ENCODE peak calls at places on chromosomes 2 and 18, in nine cellular contexts. N is K562; S is kidney; R is breast epithelium; V is fibroblast of lung; H is heart left ventricle; Q is neural progenitor cell; T is naive thymus-derived CD4-positive, alpha-beta T cell; W is BE2C. E is an unnamed sample.

GRCh38 chr2:23020659-23021058 is 364.3 kb upstream of the KLHL29 start:
- DNase-seq in N (no peak), S (no peak), R (no peak), V (no peak), H (no peak), Q (no peak), T (no peak), W (no peak), E (no peak)

GRCh38 chr18:2302628-2303516 is 268.4 kb downstream of the METTL4 start:
- DNase-seq in N (peak), S (no peak), R (no peak), V (peak), H (no peak), Q (no peak), T (no peak), W (no peak), E (no peak)

GRCh38 chr18:32289480-32290075 is 99.7 kb downstream of the MEP1B start:
- DNase-seq in N (peak), S (no peak), R (no peak), V (peak), H (peak), Q (peak), T (no peak), W (peak), E (peak)

GRCh38 chr2:49240608-49241007 is 86.3 kb upstream of the FSHR start:
- DNase-seq in N (no peak), S (no peak), R (no peak), V (peak), H (no peak), Q (peak), T (no peak), W (no peak), E (no peak)

GRCh38 chr2:96505231-96505889 is at the start of gene NEURL3:
- DNase-seq in N (no peak), S (peak), R (peak), V (peak), H (no peak), Q (no peak), T (no peak), W (no peak), E (no peak)

GRCh38 chr2:188414869-188415753 is 123.4 kb downstream of the GULP1 start:
- DNase-seq in N (no peak), S (no peak), R (no peak), V (peak), H (no peak), Q (no peak), T (no peak), W (no peak), E (no peak)

GRCh38 chr2:159484537-159484936 is 131.8 kb downstream of the BAZ2B start:
- DNase-seq in N (no peak), S (no peak), R (no peak), V (no peak), H (no peak), Q (no peak), T (no peak), W (no peak), E (no peak)

GRCh38 chr18:31607384-31607783 is 15.7 kb downstream of the TTR start:
- DNase-seq in N (no peak), S (no peak), R (no peak), V (no peak), H (no peak), Q (no peak), T (no peak), W (no peak), E (no peak)

GRCh38 chr2:119184512-119184911 is 26.0 kb upstream of the C1QL2 start:
- DNase-seq in N (no peak), S (no peak), R (no peak), V (no peak), H (no peak), Q (no peak), T (no peak), W (no peak), E (no peak)

GRCh38 chr2:239268082-239268481 is 132.7 kb downstream of the HDAC4 start:
- DNase-seq in N (no peak), S (peak), R (peak), V (no peak), H (no peak), Q (no peak), T (peak), W (no peak), E (no peak)

GRCh38 chr2:180322781-180323180 is 315.7 kb upstream of the CWC22 start:
- DNase-seq in N (no peak), S (no peak), R (no peak), V (peak), H (no peak), Q (no peak), T (no peak), W (no peak), E (no peak)

GRCh38 chr18:79272916-79273315 is 122.8 kb upstream of the NFATC1 start:
- DNase-seq in N (no peak), S (no peak), R (no peak), V (no peak), H (no peak), Q (no peak), T (no peak), W (no peak), E (no peak)

GRCh38 chr18:79932907-79933306 is 18.5 kb downstream of the SLC66A2 start:
- DNase-seq in N (no peak), S (no peak), R (no peak), V (no peak), H (no peak), Q (no peak), T (no peak), W (no peak), E (no peak)

GRCh38 chr2:128359841-128360240 is 41.2 kb upstream of the HS6ST1 start:
- DNase-seq in N (no peak), S (peak), R (peak), V (no peak), H (no peak), Q (no peak), T (no peak), W (no peak), E (no peak)

GRCh38 chr2:170525566-170525900 is 189.6 kb upstream of the SP5 start:
- DNase-seq in N (no peak), S (peak), R (peak), V (peak), H (peak), Q (no peak), T (no peak), W (no peak), E (peak)

GRCh38 chr18:22348521-22349316 is 69.0 kb downstream of the CTAGE1 start:
- DNase-seq in N (no peak), S (peak), R (peak), V (peak), H (peak), Q (peak), T (no peak), W (no peak), E (no peak)

GRCh38 chr2:203951366-203951902 is 14.9 kb downstream of the ICOS start:
- DNase-seq in N (no peak), S (no peak), R (no peak), V (peak), H (no peak), Q (no peak), T (no peak), W (no peak), E (no peak)

GRCh38 chr2:231632559-231633142 is 40.0 kb downstream of the TEX44 start:
- DNase-seq in N (no peak), S (no peak), R (no peak), V (peak), H (no peak), Q (no peak), T (no peak), W (no peak), E (no peak)

GRCh38 chr2:86225581-86225980 is 26.3 kb downstream of the MRPL35 start:
- DNase-seq in N (no peak), S (no peak), R (no peak), V (no peak), H (peak), Q (no peak), T (no peak), W (no peak), E (no peak)

GRCh38 chr2:233807215-233807865 is 29.2 kb downstream of the MROH2A start:
- DNase-seq in N (no peak), S (peak), R (no peak), V (no peak), H (peak), Q (no peak), T (peak), W (no peak), E (no peak)

GRCh38 chr2:9191044-9191481 is 15.5 kb upstream of the ASAP2 start:
- DNase-seq in N (no peak), S (peak), R (peak), V (peak), H (peak), Q (peak), T (no peak), W (peak), E (no peak)

GRCh38 chr2:46379213-46380037 is 82.2 kb downstream of the EPAS1 start:
- DNase-seq in N (no peak), S (no peak), R (no peak), V (peak), H (no peak), Q (no peak), T (no peak), W (no peak), E (no peak)

GRCh38 chr2:44290271-44290670 is 15.0 kb downstream of the SLC3A1 start:
- DNase-seq in N (no peak), S (no peak), R (no peak), V (peak), H (no peak), Q (no peak), T (no peak), W (no peak), E (no peak)

GRCh38 chr2:182818541-182819308 is 47.7 kb downstream of the FRZB start:
- DNase-seq in N (no peak), S (no peak), R (no peak), V (no peak), H (no peak), Q (peak), T (no peak), W (no peak), E (peak)

GRCh38 chr18:41038071-41038470 is 917.0 kb upstream of the PIK3C3 start:
- DNase-seq in N (no peak), S (no peak), R (no peak), V (no peak), H (no peak), Q (no peak), T (no peak), W (no peak), E (no peak)

GRCh38 chr2:159089543-159089942 is 121.1 kb downstream of the TANC1 start:
- DNase-seq in N (no peak), S (no peak), R (no peak), V (no peak), H (peak), Q (no peak), T (no peak), W (no peak), E (no peak)

GRCh38 chr2:11998218-11998617 is 251.8 kb downstream of the LPIN1 start:
- DNase-seq in N (no peak), S (no peak), R (no peak), V (peak), H (no peak), Q (no peak), T (no peak), W (no peak), E (no peak)

GRCh38 chr2:96625571-96626552 is 12.2 kb downstream of the KANSL3 start:
- DNase-seq in N (no peak), S (no peak), R (no peak), V (peak), H (no peak), Q (no peak), T (no peak), W (no peak), E (peak)

GRCh38 chr2:191846787-191847620 is at the start of gene CAVIN2:
- DNase-seq in N (peak), S (peak), R (no peak), V (peak), H (peak), Q (peak), T (no peak), W (no peak), E (no peak)

GRCh38 chr2:120551540-120551939 is 184.1 kb upstream of the GLI2 start:
- DNase-seq in N (no peak), S (no peak), R (no peak), V (no peak), H (no peak), Q (no peak), T (no peak), W (no peak), E (no peak)

GRCh38 chr2:162821176-162821575 is 17.4 kb downstream of the KCNH7 start:
- DNase-seq in N (no peak), S (no peak), R (no peak), V (peak), H (no peak), Q (no peak), T (no peak), W (no peak), E (no peak)

GRCh38 chr2:73386894-73387636 is 1.4 kb downstream of the ALMS1 start:
- DNase-seq in N (no peak), S (no peak), R (no peak), V (no peak), H (no peak), Q (no peak), T (no peak), W (no peak), E (no peak)

GRCh38 chr2:240594511-240595380 is 8.2 kb downstream of the CAPN10 start:
- DNase-seq in N (no peak), S (peak), R (no peak), V (no peak), H (peak), Q (no peak), T (no peak), W (peak), E (no peak)

GRCh38 chr2:134181219-134181618 is 72.7 kb upstream of the MGAT5 start:
- DNase-seq in N (no peak), S (no peak), R (no peak), V (no peak), H (no peak), Q (no peak), T (no peak), W (no peak), E (no peak)

GRCh38 chr2:51758080-51758479 is 726.1 kb upstream of the NRXN1 start:
- DNase-seq in N (no peak), S (no peak), R (no peak), V (no peak), H (no peak), Q (no peak), T (no peak), W (no peak), E (no peak)

GRCh38 chr18:23106575-23106974 is 28.7 kb upstream of the CABLES1 start:
- DNase-seq in N (no peak), S (no peak), R (no peak), V (peak), H (no peak), Q (no peak), T (no peak), W (no peak), E (no peak)

GRCh38 chr2:14577843-14578242 is 54.7 kb upstream of the LRATD1 start:
- DNase-seq in N (no peak), S (no peak), R (no peak), V (no peak), H (no peak), Q (no peak), T (no peak), W (no peak), E (no peak)

GRCh38 chr18:5759169-5759568 is 136.2 kb downstream of the TMEM200C start:
- DNase-seq in N (no peak), S (no peak), R (no peak), V (no peak), H (no peak), Q (peak), T (no peak), W (no peak), E (no peak)

GRCh38 chr18:41370740-41371623 is 584.1 kb upstream of the PIK3C3 start:
- DNase-seq in N (no peak), S (peak), R (no peak), V (no peak), H (no peak), Q (no peak), T (no peak), W (peak), E (no peak)

GRCh38 chr18:67926929-67927864 is 410.7 kb upstream of the DSEL start:
- DNase-seq in N (no peak), S (no peak), R (no peak), V (peak), H (no peak), Q (no peak), T (no peak), W (no peak), E (no peak)

DNA sequence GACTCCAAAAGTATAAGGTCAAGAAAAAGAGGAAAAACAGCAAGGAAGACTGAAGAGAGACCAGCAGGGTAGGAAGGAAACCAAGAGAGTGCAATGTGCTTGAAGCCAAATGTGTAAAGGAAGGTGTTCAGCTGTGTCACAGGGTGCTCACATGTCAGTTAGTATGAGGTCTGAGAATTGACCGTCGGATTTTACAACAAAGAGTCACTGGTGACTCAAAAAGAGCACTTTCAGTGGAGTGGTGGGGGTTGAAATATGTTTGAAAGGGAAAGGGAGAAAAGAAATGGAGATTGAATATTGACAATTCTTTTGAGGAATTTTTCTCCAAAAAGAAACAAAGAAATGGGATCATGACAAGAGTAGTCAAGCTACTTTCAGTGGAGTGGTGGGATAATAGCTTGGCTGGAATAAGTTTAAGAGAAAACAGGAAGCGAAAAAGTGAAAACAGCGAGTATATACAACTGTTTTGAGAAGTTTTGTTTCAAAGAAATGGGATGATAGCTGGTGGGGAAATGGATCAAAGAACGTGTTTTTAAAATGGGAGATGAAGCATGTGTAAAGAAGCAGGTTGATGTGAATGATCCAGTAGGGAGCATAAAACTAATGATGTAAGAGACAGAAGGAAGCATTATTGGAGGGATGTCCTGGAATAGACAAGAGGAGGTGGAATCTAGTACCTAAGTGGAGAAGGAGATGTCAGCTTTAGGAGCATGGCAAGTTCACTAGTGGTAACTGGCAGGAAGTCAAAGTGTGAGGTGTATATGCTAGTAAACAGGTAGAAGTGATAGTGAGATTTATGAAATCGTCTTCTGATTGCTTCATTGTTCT is 3.6 kb upstream of the TSPYL6 start:
- DNase-seq in N (no peak), S (no peak), R (no peak), V (peak), H (no peak), Q (no peak), T (no peak), W (no peak), E (no peak)
- H3K4me3 ChIP-seq in N (no peak), S (no peak), R (no peak), V (no peak), H (no peak), Q (no peak), T (no peak), W (no peak), E (no peak)

DNA sequence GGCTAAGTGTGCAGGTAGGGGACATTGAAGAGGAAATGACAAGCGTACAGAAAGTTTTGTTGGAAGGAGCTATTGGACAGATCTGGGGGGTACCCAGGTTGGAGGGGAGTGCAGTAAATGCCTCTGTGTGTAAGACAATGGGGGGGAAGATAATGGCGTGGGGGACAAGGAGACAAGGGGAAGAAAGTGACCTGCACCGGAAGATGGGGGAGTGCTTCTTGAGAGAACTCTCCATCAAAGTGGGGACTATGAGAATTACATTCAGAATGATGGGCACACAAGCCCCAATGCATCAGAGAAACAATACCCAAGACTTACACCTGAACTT is 189.9 kb downstream of the ALPK2 start:
- DNase-seq in N (no peak), S (no peak), R (no peak), V (no peak), H (no peak), Q (no peak), T (no peak), W (no peak), E (no peak)
- H3K4me3 ChIP-seq in N (no peak), S (peak), R (peak), V (peak), H (peak), Q (no peak), T (peak), W (no peak), E (no peak)

GRCh38 chr18:9710037-9710436 is 1.9 kb downstream of the RAB31 start:
- DNase-seq in N (no peak), S (no peak), R (no peak), V (no peak), H (no peak), Q (no peak), T (no peak), W (no peak), E (no peak)

GRCh38 chr18:9711361-9712129 is 3.4 kb downstream of the RAB31 start:
- DNase-seq in N (no peak), S (peak), R (no peak), V (no peak), H (no peak), Q (no peak), T (no peak), W (no peak), E (no peak)

GRCh38 chr18:9712130-9712577 is 4.1 kb downstream of the RAB31 start:
- DNase-seq in N (no peak), S (peak), R (no peak), V (no peak), H (no peak), Q (no peak), T (no peak), W (no peak), E (no peak)

GRCh38 chr18:9714832-9715343 is 6.8 kb downstream of the RAB31 start:
- DNase-seq in N (no peak), S (no peak), R (no peak), V (no peak), H (no peak), Q (no peak), T (no peak), W (no peak), E (no peak)

DNA sequence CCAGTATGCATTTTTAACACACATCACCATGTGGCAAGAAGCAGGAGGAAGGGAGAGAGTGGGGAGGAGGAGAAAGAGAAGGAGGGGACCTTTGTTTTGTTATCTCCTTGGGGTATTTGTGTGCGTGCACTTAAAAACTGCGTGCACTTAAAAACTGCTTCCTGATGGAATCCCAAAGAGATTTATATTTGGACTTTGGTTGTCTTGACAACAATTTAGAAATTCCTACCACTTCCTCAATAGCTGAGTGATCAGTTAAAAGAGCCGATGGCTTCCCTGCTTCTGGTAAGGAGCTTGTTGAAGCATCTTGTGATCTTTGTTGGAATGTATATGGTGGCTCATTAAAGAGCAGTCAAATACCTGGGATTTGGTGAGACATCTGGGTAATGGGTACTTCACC is 4.5 kb downstream of the RAB31 start:
- DNase-seq in N (no peak), S (no peak), R (no peak), V (no peak), H (no peak), Q (no peak), T (no peak), W (no peak), E (no peak)
- H3K4me3 ChIP-seq in N (no peak), S (no peak), R (no peak), V (no peak), H (no peak), Q (no peak), T (no peak), W (no peak), E (no peak)

GRCh38 chr2:24579053-24579803 is 88.2 kb downstream of the NCOA1 start:
- DNase-seq in N (no peak), S (no peak), R (no peak), V (no peak), H (no peak), Q (no peak), T (no peak), W (no peak), E (no peak)
- H3K4me3 ChIP-seq in N (no peak), S (no peak), R (no peak), V (no peak), H (no peak), Q (no peak), T (no peak), W (no peak), E (no peak)

GRCh38 chr2:27264253-27264752 is 1.5 kb upstream of the SLC30A3 start:
- DNase-seq in N (no peak), S (no peak), R (no peak), V (no peak), H (no peak), Q (peak), T (no peak), W (no peak), E (no peak)
- H3K4me3 ChIP-seq in N (no peak), S (peak), R (peak), V (no peak), H (peak), Q (peak), T (peak), W (peak), E (peak)

GRCh38 chr2:237413293-237414055 is 490 bp downstream of the COL6A3 start:
- DNase-seq in N (no peak), S (no peak), R (no peak), V (no peak), H (no peak), Q (no peak), T (no peak), W (no peak), E (no peak)

GRCh38 chr2:237414056-237414661 is at the start of gene COL6A3:
- DNase-seq in N (no peak), S (peak), R (no peak), V (peak), H (peak), Q (no peak), T (no peak), W (no peak), E (no peak)

GRCh38 chr2:237412646-237413292 is 1.2 kb downstream of the COL6A3 start:
- DNase-seq in N (no peak), S (no peak), R (no peak), V (no peak), H (no peak), Q (no peak), T (no peak), W (no peak), E (no peak)

GRCh38 chr2:237410949-237411635 is 2.9 kb downstream of the COL6A3 start:
- DNase-seq in N (no peak), S (no peak), R (no peak), V (no peak), H (no peak), Q (no peak), T (no peak), W (no peak), E (no peak)

GRCh38 chr2:237411683-237412349 is 2.1 kb downstream of the COL6A3 start:
- DNase-seq in N (no peak), S (no peak), R (no peak), V (no peak), H (no peak), Q (no peak), T (no peak), W (no peak), E (no peak)
- H3K4me3 ChIP-seq in N (no peak), S (no peak), R (peak), V (peak), H (peak), Q (no peak), T (no peak), W (no peak), E (no peak)